ENCODE peak calls at places on chromosomes 12 and 14, in nine cellular contexts. One of them, this sample, is unnamed.

GRCh38 chr14:104683653-104684448 is 5.6 kb upstream of the INF2 start:
- DNase-seq in neuronal stem cell: no peak
- DNase-seq in HepG2: no peak
- DNase-seq in HCT116: no peak
- DNase-seq in CD4-positive, alpha-beta memory T cell: no peak
- DNase-seq in caudate nucleus: no peak
- DNase-seq in heart right ventricle: no peak
- DNase-seq in mammary epithelial cell: no peak
- DNase-seq in substantia nigra: no peak
- DNase-seq in this sample: no peak

GRCh38 chr14:40122978-40123648 is 690.9 kb upstream of the FBXO33 start:
- DNase-seq in neuronal stem cell: no peak
- DNase-seq in HepG2: no peak
- DNase-seq in HCT116: peak
- DNase-seq in CD4-positive, alpha-beta memory T cell: no peak
- DNase-seq in caudate nucleus: no peak
- DNase-seq in heart right ventricle: no peak
- DNase-seq in mammary epithelial cell: no peak
- DNase-seq in substantia nigra: no peak
- DNase-seq in this sample: peak

GRCh38 chr14:73264896-73265720 is 27.8 kb downstream of the PAPLN start:
- DNase-seq in neuronal stem cell: no peak
- DNase-seq in HepG2: no peak
- DNase-seq in HCT116: no peak
- DNase-seq in CD4-positive, alpha-beta memory T cell: no peak
- DNase-seq in caudate nucleus: no peak
- DNase-seq in heart right ventricle: no peak
- DNase-seq in mammary epithelial cell: no peak
- DNase-seq in substantia nigra: no peak
- DNase-seq in this sample: no peak

GRCh38 chr14:70188608-70189540 is at the start of gene SLC8A3:
- DNase-seq in neuronal stem cell: peak
- DNase-seq in HepG2: no peak
- DNase-seq in HCT116: no peak
- DNase-seq in CD4-positive, alpha-beta memory T cell: no peak
- DNase-seq in caudate nucleus: peak
- DNase-seq in heart right ventricle: no peak
- DNase-seq in mammary epithelial cell: peak
- DNase-seq in substantia nigra: no peak
- DNase-seq in this sample: no peak

GRCh38 chr12:124658302-124658701 is 90.9 kb upstream of the NCOR2 start:
- DNase-seq in neuronal stem cell: no peak
- DNase-seq in HepG2: no peak
- DNase-seq in HCT116: no peak
- DNase-seq in CD4-positive, alpha-beta memory T cell: no peak
- DNase-seq in caudate nucleus: no peak
- DNase-seq in heart right ventricle: no peak
- DNase-seq in mammary epithelial cell: no peak
- DNase-seq in substantia nigra: no peak
- DNase-seq in this sample: no peak

GRCh38 chr14:90381999-90382451 is 14.8 kb upstream of the CALM1 start:
- DNase-seq in neuronal stem cell: no peak
- DNase-seq in HepG2: peak
- DNase-seq in HCT116: no peak
- DNase-seq in CD4-positive, alpha-beta memory T cell: peak
- DNase-seq in caudate nucleus: no peak
- DNase-seq in heart right ventricle: peak
- DNase-seq in mammary epithelial cell: no peak
- DNase-seq in substantia nigra: no peak
- DNase-seq in this sample: no peak

GRCh38 chr12:88411689-88412088 is 168.6 kb downstream of the KITLG start:
- DNase-seq in neuronal stem cell: no peak
- DNase-seq in HepG2: no peak
- DNase-seq in HCT116: no peak
- DNase-seq in CD4-positive, alpha-beta memory T cell: no peak
- DNase-seq in caudate nucleus: no peak
- DNase-seq in heart right ventricle: no peak
- DNase-seq in mammary epithelial cell: no peak
- DNase-seq in substantia nigra: no peak
- DNase-seq in this sample: no peak

GRCh38 chr12:100574262-100575074 is 984 bp downstream of the GAS2L3 start:
- DNase-seq in neuronal stem cell: peak
- DNase-seq in HepG2: no peak
- DNase-seq in HCT116: no peak
- DNase-seq in CD4-positive, alpha-beta memory T cell: no peak
- DNase-seq in caudate nucleus: no peak
- DNase-seq in heart right ventricle: peak
- DNase-seq in mammary epithelial cell: peak
- DNase-seq in substantia nigra: no peak
- DNase-seq in this sample: no peak

GRCh38 chr12:116159175-116159574 is 118.3 kb downstream of the MED13L start:
- DNase-seq in neuronal stem cell: no peak
- DNase-seq in HepG2: peak
- DNase-seq in HCT116: no peak
- DNase-seq in CD4-positive, alpha-beta memory T cell: no peak
- DNase-seq in caudate nucleus: no peak
- DNase-seq in heart right ventricle: peak
- DNase-seq in mammary epithelial cell: no peak
- DNase-seq in substantia nigra: no peak
- DNase-seq in this sample: no peak

GRCh38 chr14:59118171-59118570 is 70.3 kb upstream of the DAAM1 start:
- DNase-seq in neuronal stem cell: no peak
- DNase-seq in HepG2: no peak
- DNase-seq in HCT116: no peak
- DNase-seq in CD4-positive, alpha-beta memory T cell: no peak
- DNase-seq in caudate nucleus: no peak
- DNase-seq in heart right ventricle: no peak
- DNase-seq in mammary epithelial cell: no peak
- DNase-seq in substantia nigra: no peak
- DNase-seq in this sample: no peak

GRCh38 chr12:19244312-19244711 is 114.8 kb downstream of the PLEKHA5 start:
- DNase-seq in neuronal stem cell: no peak
- DNase-seq in HepG2: no peak
- DNase-seq in HCT116: no peak
- DNase-seq in CD4-positive, alpha-beta memory T cell: no peak
- DNase-seq in caudate nucleus: no peak
- DNase-seq in heart right ventricle: no peak
- DNase-seq in mammary epithelial cell: no peak
- DNase-seq in substantia nigra: no peak
- DNase-seq in this sample: no peak

GRCh38 chr14:75845136-75845804 is 136.5 kb downstream of the TGFB3 start:
- DNase-seq in neuronal stem cell: no peak
- DNase-seq in HepG2: no peak
- DNase-seq in HCT116: no peak
- DNase-seq in CD4-positive, alpha-beta memory T cell: no peak
- DNase-seq in caudate nucleus: no peak
- DNase-seq in heart right ventricle: no peak
- DNase-seq in mammary epithelial cell: no peak
- DNase-seq in substantia nigra: no peak
- DNase-seq in this sample: no peak

GRCh38 chr12:70367268-70368141 is 1.4 kb downstream of the KCNMB4 start:
- DNase-seq in neuronal stem cell: peak
- DNase-seq in HepG2: no peak
- DNase-seq in HCT116: no peak
- DNase-seq in CD4-positive, alpha-beta memory T cell: no peak
- DNase-seq in caudate nucleus: no peak
- DNase-seq in heart right ventricle: no peak
- DNase-seq in mammary epithelial cell: peak
- DNase-seq in substantia nigra: no peak
- DNase-seq in this sample: no peak

GRCh38 chr14:67409461-67409860 is 2.5 kb downstream of the PLEK2 start:
- DNase-seq in neuronal stem cell: no peak
- DNase-seq in HepG2: no peak
- DNase-seq in HCT116: no peak
- DNase-seq in CD4-positive, alpha-beta memory T cell: no peak
- DNase-seq in caudate nucleus: no peak
- DNase-seq in heart right ventricle: no peak
- DNase-seq in mammary epithelial cell: peak
- DNase-seq in substantia nigra: no peak
- DNase-seq in this sample: no peak

GRCh38 chr14:63344336-63344735 is 25.6 kb upstream of the GPHB5 start:
- DNase-seq in neuronal stem cell: no peak
- DNase-seq in HepG2: no peak
- DNase-seq in HCT116: no peak
- DNase-seq in CD4-positive, alpha-beta memory T cell: no peak
- DNase-seq in caudate nucleus: no peak
- DNase-seq in heart right ventricle: no peak
- DNase-seq in mammary epithelial cell: no peak
- DNase-seq in substantia nigra: no peak
- DNase-seq in this sample: no peak

GRCh38 chr12:72074956-72075355 is 136.3 kb downstream of the TPH2 start:
- DNase-seq in neuronal stem cell: no peak
- DNase-seq in HepG2: no peak
- DNase-seq in HCT116: no peak
- DNase-seq in CD4-positive, alpha-beta memory T cell: no peak
- DNase-seq in caudate nucleus: no peak
- DNase-seq in heart right ventricle: no peak
- DNase-seq in mammary epithelial cell: no peak
- DNase-seq in substantia nigra: no peak
- DNase-seq in this sample: no peak

GRCh38 chr12:88793091-88793490 is 212.8 kb upstream of the KITLG start:
- DNase-seq in neuronal stem cell: no peak
- DNase-seq in HepG2: no peak
- DNase-seq in HCT116: no peak
- DNase-seq in CD4-positive, alpha-beta memory T cell: no peak
- DNase-seq in caudate nucleus: no peak
- DNase-seq in heart right ventricle: no peak
- DNase-seq in mammary epithelial cell: peak
- DNase-seq in substantia nigra: no peak
- DNase-seq in this sample: no peak

GRCh38 chr14:102849522-102850379 is 72.5 kb downstream of the TRAF3 start:
- DNase-seq in neuronal stem cell: no peak
- DNase-seq in HepG2: no peak
- DNase-seq in HCT116: no peak
- DNase-seq in CD4-positive, alpha-beta memory T cell: no peak
- DNase-seq in caudate nucleus: no peak
- DNase-seq in heart right ventricle: no peak
- DNase-seq in mammary epithelial cell: peak
- DNase-seq in substantia nigra: no peak
- DNase-seq in this sample: no peak

GRCh38 chr12:71014180-71014785 is 93.7 kb upstream of the PTPRR start:
- DNase-seq in neuronal stem cell: peak
- DNase-seq in HepG2: peak
- DNase-seq in HCT116: peak
- DNase-seq in CD4-positive, alpha-beta memory T cell: no peak
- DNase-seq in caudate nucleus: no peak
- DNase-seq in heart right ventricle: no peak
- DNase-seq in mammary epithelial cell: peak
- DNase-seq in substantia nigra: no peak
- DNase-seq in this sample: no peak

DNA sequence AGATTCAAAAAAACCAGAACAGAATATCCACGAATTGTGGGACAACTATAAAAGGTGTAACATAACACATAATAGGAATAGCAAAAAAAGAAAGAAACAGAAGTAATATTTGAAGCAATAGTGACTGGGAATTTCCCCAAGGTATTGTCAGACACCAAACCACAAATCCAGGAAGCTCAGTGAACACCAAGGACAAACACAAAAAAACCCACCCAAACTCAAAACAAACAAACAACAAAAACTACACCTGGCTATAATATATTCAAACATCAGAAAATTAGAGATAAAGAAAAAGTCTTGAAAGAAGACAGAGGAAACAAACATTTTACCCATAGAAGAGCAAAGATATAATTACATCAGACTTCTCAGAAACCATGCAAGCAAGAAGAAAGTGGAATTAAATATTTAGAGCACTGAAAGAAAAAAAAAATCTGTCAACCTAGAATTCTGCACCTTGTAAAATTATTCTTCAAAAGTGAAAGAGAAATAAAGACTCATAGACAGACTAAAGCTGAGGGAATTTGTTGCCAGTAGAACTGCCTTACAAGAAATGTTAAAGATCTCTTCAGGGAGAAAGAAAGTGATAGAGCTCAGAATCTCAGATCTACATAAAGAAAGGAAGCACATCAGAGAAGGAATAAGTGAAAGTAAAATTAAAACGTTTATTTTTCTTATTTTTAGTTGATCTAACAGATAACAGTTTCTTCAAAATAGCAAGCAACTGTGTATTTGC is 12.1 kb upstream of the HMGA2 start:
- DNase-seq in neuronal stem cell: no peak
- DNase-seq in HepG2: no peak
- DNase-seq in HCT116: no peak
- DNase-seq in CD4-positive, alpha-beta memory T cell: no peak
- DNase-seq in caudate nucleus: no peak
- DNase-seq in heart right ventricle: no peak
- DNase-seq in mammary epithelial cell: no peak
- DNase-seq in substantia nigra: no peak
- DNase-seq in this sample: no peak
- H3K27ac ChIP-seq in neuronal stem cell: no peak
- H3K27ac ChIP-seq in HepG2: no peak
- H3K27ac ChIP-seq in HCT116: no peak
- H3K27ac ChIP-seq in CD4-positive, alpha-beta memory T cell: no peak
- H3K27ac ChIP-seq in caudate nucleus: no peak
- H3K27ac ChIP-seq in heart right ventricle: no peak
- H3K27ac ChIP-seq in mammary epithelial cell: peak
- H3K27ac ChIP-seq in substantia nigra: no peak
- H3K27ac ChIP-seq in this sample: no peak

DNA sequence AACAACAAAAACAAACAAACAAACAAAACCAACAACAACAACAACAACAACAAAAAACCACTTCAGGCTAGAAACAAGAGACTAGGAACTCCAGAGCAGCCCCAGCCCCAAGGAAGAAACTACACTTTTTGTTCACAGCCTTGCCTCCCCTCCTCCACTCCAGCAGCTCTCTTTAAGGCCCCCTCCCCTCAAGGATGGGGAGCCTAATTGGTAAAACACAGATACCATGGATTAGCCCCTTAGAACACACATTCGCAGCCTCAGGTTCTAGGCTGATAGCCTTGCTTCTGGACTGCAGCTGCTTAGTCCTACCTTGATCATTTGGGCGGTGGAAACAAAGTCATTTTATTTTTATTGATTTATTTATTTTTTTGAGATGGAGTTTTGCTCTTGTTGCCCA is 11.9 kb upstream of the AVIL start:
- DNase-seq in neuronal stem cell: no peak
- DNase-seq in HepG2: no peak
- DNase-seq in HCT116: no peak
- DNase-seq in CD4-positive, alpha-beta memory T cell: no peak
- DNase-seq in caudate nucleus: no peak
- DNase-seq in heart right ventricle: no peak
- DNase-seq in mammary epithelial cell: no peak
- DNase-seq in substantia nigra: no peak
- DNase-seq in this sample: no peak
- H3K27ac ChIP-seq in neuronal stem cell: no peak
- H3K27ac ChIP-seq in HepG2: no peak
- H3K27ac ChIP-seq in HCT116: no peak
- H3K27ac ChIP-seq in CD4-positive, alpha-beta memory T cell: no peak
- H3K27ac ChIP-seq in caudate nucleus: no peak
- H3K27ac ChIP-seq in heart right ventricle: peak
- H3K27ac ChIP-seq in mammary epithelial cell: no peak
- H3K27ac ChIP-seq in substantia nigra: no peak
- H3K27ac ChIP-seq in this sample: no peak

GRCh38 chr12:113359133-113359938 is 949 bp downstream of the PLBD2 start:
- DNase-seq in neuronal stem cell: no peak
- DNase-seq in HepG2: no peak
- DNase-seq in HCT116: no peak
- DNase-seq in CD4-positive, alpha-beta memory T cell: peak
- DNase-seq in caudate nucleus: peak
- DNase-seq in heart right ventricle: peak
- DNase-seq in mammary epithelial cell: no peak
- DNase-seq in substantia nigra: peak
- DNase-seq in this sample: no peak
- H3K27ac ChIP-seq in neuronal stem cell: no peak
- H3K27ac ChIP-seq in HepG2: peak
- H3K27ac ChIP-seq in HCT116: peak
- H3K27ac ChIP-seq in CD4-positive, alpha-beta memory T cell: peak
- H3K27ac ChIP-seq in caudate nucleus: peak
- H3K27ac ChIP-seq in heart right ventricle: peak
- H3K27ac ChIP-seq in mammary epithelial cell: peak
- H3K27ac ChIP-seq in substantia nigra: peak
- H3K27ac ChIP-seq in this sample: no peak

GRCh38 chr12:77107121-77107520 is 41.8 kb upstream of the E2F7 start:
- DNase-seq in neuronal stem cell: no peak
- DNase-seq in HepG2: no peak
- DNase-seq in HCT116: no peak
- DNase-seq in CD4-positive, alpha-beta memory T cell: no peak
- DNase-seq in caudate nucleus: no peak
- DNase-seq in heart right ventricle: no peak
- DNase-seq in mammary epithelial cell: no peak
- DNase-seq in substantia nigra: no peak
- DNase-seq in this sample: no peak
- H3K27ac ChIP-seq in neuronal stem cell: no peak
- H3K27ac ChIP-seq in HepG2: no peak
- H3K27ac ChIP-seq in HCT116: no peak
- H3K27ac ChIP-seq in CD4-positive, alpha-beta memory T cell: no peak
- H3K27ac ChIP-seq in caudate nucleus: no peak
- H3K27ac ChIP-seq in heart right ventricle: no peak
- H3K27ac ChIP-seq in mammary epithelial cell: no peak
- H3K27ac ChIP-seq in substantia nigra: no peak
- H3K27ac ChIP-seq in this sample: no peak